ENCODE peak calls at places on chromosome 16, in five cellular contexts. S is K562, F is SK-N-SH, Q is GM12878, R is HepG2. D is an unnamed sample.

GRCh38 chr16:86382067-86382773 is 128.1 kb upstream of the FOXF1 start:
- DNase-seq in S (no peak), R (no peak), F (no peak), Q (no peak), D (no peak)

GRCh38 chr16:55179858-55180585 is 144.0 kb upstream of the IRX6 start:
- DNase-seq in S (no peak), F (no peak), Q (no peak), R (no peak), D (no peak)

GRCh38 chr16:27470567-27471431 is 68.8 kb downstream of the IL21R start:
- DNase-seq in F (no peak), S (peak; percentile 67), R (peak; percentile 91), Q (no peak), D (no peak)

GRCh38 chr16:52812945-52813556 is 239.6 kb downstream of the CHD9NB start:
- DNase-seq in Q (no peak), S (peak; percentile 6), R (peak; percentile 84), F (no peak), D (no peak)

GRCh38 chr16:54952195-54952594 is 21.5 kb downstream of the IRX5 start:
- DNase-seq in S (no peak), F (no peak), R (no peak), Q (no peak), D (no peak)

GRCh38 chr16:55479560-55480197 is 681 bp downstream of the MMP2 start:
- DNase-seq in F (peak; percentile 58), S (no peak), Q (no peak), R (no peak), D (no peak)

GRCh38 chr16:1069154-1069553 is 3.4 kb upstream of the SSTR5 start:
- DNase-seq in F (no peak), S (no peak), Q (no peak), R (no peak), D (no peak)

GRCh38 chr16:62954144-62955032 is 918.1 kb upstream of the CDH8 start:
- DNase-seq in F (no peak), S (no peak), R (no peak), Q (no peak), D (no peak)

GRCh38 chr16:67246945-67247697 is at the start of gene FHOD1:
- DNase-seq in S (peak; percentile 98), F (peak; percentile 93), R (peak; percentile 83), Q (peak; percentile 80), D (peak; percentile 84)

GRCh38 chr16:58732545-58733247 is 1.4 kb downstream of the GOT2 start:
- DNase-seq in R (no peak), F (no peak), Q (no peak), S (peak; percentile 22), D (no peak)

GRCh38 chr16:2586901-2587480 is 49.2 kb downstream of the PDPK1 start:
- DNase-seq in Q (no peak), R (no peak), F (no peak), S (no peak), D (no peak)

GRCh38 chr16:78462261-78463208 is 363.1 kb downstream of the WWOX start:
- DNase-seq in S (no peak), Q (no peak), R (peak; percentile 48), F (no peak), D (no peak)

GRCh38 chr16:87099001-87099740 is 218.0 kb downstream of the C16orf95 start:
- DNase-seq in S (no peak), R (no peak), Q (no peak), F (no peak), D (no peak)

GRCh38 chr16:85018529-85019236 is 7.3 kb upstream of the ZDHHC7 start:
- DNase-seq in F (no peak), S (no peak), R (no peak), Q (no peak), D (no peak)

GRCh38 chr16:54722210-54722676 is 208.4 kb upstream of the IRX5 start:
- DNase-seq in F (no peak), R (peak; percentile 11), S (no peak), Q (no peak), D (no peak)

GRCh38 chr16:10895053-10895946 is 18.3 kb downstream of the CIITA start:
- DNase-seq in R (peak; percentile 48), F (no peak), S (peak; percentile 64), Q (no peak), D (peak; percentile 38)

GRCh38 chr16:85364323-85365040 is 248.6 kb upstream of the GSE1 start:
- DNase-seq in Q (no peak), F (no peak), R (no peak), S (no peak), D (no peak)

GRCh38 chr16:67659675-67660563 is at the start of gene ACD:
- DNase-seq in R (peak; percentile 89), Q (peak; percentile 65), S (peak; percentile 95), F (peak; percentile 99), D (peak; percentile 98)

GRCh38 chr16:6571044-6571443 is 761.6 kb upstream of the RBFOX1 start:
- DNase-seq in R (no peak), S (no peak), F (no peak), Q (no peak), D (peak; percentile 55)

GRCh38 chr16:80940069-80940856 is 66.4 kb downstream of the CMC2 start:
- DNase-seq in F (no peak), Q (no peak), R (no peak), S (no peak), D (no peak)

GRCh38 chr16:50588276-50588675 is 40.1 kb downstream of the NKD1 start:
- DNase-seq in S (no peak), R (no peak), Q (no peak), F (no peak), D (no peak)

GRCh38 chr16:54493076-54493475 is 206.5 kb upstream of the IRX3 start:
- DNase-seq in R (no peak), F (no peak), S (no peak), Q (no peak), D (no peak)

GRCh38 chr16:783404-784161 is 4.6 kb downstream of the RPUSD1 start:
- DNase-seq in R (no peak), Q (no peak), S (peak; percentile 81), F (no peak), D (no peak)

GRCh38 chr16:66618588-66618987 is 14.1 kb downstream of the CMTM3 start:
- DNase-seq in S (peak; percentile 60), Q (no peak), R (no peak), F (no peak), D (no peak)

GRCh38 chr16:4837733-4838501 is 9.2 kb downstream of the GLYR1 start:
- DNase-seq in F (no peak), S (no peak), Q (no peak), R (no peak), D (no peak)

GRCh38 chr16:59878479-59878878 is 1144.4 kb upstream of the GOT2 start:
- DNase-seq in R (no peak), Q (no peak), S (no peak), F (no peak), D (no peak)

GRCh38 chr16:67936876-67937605 is 391 bp upstream of the PSMB10 start:
- DNase-seq in Q (peak; percentile 65), F (no peak), S (peak; percentile 65), R (no peak), D (no peak)

GRCh38 chr16:65919116-65919515 is 447.4 kb upstream of the CDH5 start:
- DNase-seq in S (no peak), F (no peak), R (no peak), Q (no peak), D (no peak)

GRCh38 chr16:29158031-29158430 is 173.2 kb downstream of the LAT start:
- DNase-seq in Q (no peak), S (no peak), R (no peak), F (peak; percentile 49), D (no peak)

GRCh38 chr16:26177438-26177837 is 485.7 kb downstream of the HS3ST4 start:
- DNase-seq in R (no peak), Q (no peak), F (no peak), S (no peak), D (peak; percentile 9)

GRCh38 chr16:86363836-86364618 is 146.3 kb upstream of the FOXF1 start:
- DNase-seq in Q (no peak), F (no peak), R (no peak), S (no peak), D (no peak)

GRCh38 chr16:11586856-11587642 is at the start of gene LITAF:
- DNase-seq in Q (no peak), F (peak; percentile 92), R (no peak), S (peak; percentile 55), D (peak; percentile 79)

GRCh38 chr16:66927012-66927436 is 1.7 kb upstream of the RRAD start:
- DNase-seq in R (peak; percentile 68), Q (no peak), F (no peak), S (no peak), D (no peak)

DNA sequence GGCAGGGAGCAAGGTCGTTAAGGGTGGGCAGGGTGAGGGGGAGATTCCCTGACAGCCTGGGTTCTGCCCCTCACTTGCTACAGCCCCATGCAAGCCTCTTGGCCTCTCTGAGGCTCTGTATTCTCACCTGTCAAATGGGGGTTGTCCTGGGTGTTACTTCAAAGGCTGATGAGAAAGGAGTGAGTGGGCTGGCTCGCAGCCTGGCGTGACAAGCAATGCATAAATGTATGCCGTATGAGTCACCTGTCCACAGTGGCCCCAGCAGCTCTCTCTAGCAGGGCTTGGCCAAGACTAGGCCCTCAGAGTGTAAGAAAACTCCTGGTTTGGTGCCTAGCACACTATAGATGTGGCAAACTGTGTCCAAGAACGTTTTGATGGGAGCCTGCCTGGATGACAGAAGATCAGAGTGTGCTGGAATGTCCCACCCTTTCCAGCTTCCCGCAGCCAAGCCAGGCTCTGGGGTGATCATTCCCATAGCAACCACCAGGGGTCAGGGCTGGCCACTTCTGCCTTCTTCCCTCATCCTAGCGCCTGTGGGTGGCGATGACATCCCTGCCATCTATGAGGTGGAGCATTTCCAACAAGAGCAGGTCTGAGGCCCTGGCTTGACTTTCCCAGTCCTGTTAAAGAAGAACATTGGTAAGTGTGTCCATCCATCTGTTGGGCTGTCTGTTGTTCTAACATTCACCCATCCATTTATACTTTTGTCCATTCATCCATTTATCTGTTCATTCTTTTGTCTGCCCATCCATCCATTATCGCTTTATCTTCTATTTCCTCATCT is 37.2 kb upstream of the ADGRG1 start:
- DNase-seq in F (peak; percentile 81), R (peak; percentile 80), S (peak; percentile 80), Q (no peak), D (no peak)
- TF ChIP-seq USF2 in F (no peak), R (no peak), S (no peak), Q (no peak), D (no peak)

DNA sequence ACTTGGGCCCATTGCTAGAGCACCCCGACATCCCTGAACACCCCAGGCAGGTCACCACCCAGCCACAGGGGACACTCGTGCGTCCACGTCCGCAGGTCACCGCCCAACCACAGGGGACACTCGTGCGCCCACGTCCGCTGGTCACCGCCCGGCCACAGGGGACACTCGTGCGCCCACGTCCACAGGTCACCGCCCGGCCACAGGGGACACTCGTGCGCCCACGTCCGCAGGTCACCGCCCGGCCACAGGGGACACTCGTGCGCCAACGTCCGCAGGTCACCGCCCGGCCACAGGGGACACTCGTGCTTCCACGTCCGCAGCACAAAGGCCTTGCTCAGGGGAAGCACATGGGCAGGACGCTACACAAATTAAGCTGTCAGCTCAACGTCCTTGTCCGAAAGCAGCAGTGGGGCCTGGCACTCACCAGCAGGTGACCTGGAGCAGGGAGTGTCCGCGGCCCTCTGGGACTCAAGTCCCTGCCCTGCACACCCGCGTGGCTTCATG is 17.7 kb downstream of the GALNS start:
- DNase-seq in Q (no peak), F (peak; percentile 52), R (peak; percentile 71), S (peak; percentile 55), D (no peak)
- TF ChIP-seq SIN3A in Q (no peak), F (no peak), R (no peak), S (no peak), D (no peak)

GRCh38 chr16:69865701-69866100 is 85.4 kb upstream of the CLEC18A start:
- DNase-seq in F (no peak), S (peak; percentile 92), R (peak; percentile 24), Q (no peak), D (no peak)
- TF ChIP-seq USF2 in F (no peak), S (no peak), R (no peak), Q (no peak), D (no peak)

GRCh38 chr16:21663889-21664647 is at the start of gene OTOA:
- DNase-seq in Q (no peak), S (no peak), F (peak; percentile 74), R (no peak), D (peak; percentile 71)
- TF ChIP-seq SIN3A in Q (no peak), S (no peak), F (no peak), R (no peak), D (no peak)

D was measured in H1.